ENCODE peak calls at places on chromosomes 1 and 21, in six cellular contexts. O is neural crest cell; I is NCI-H2171; V is cardiac septum; H is CD8-positive, alpha-beta memory T cell; F is stomach. J is an unnamed sample.

GRCh38 chr1:35243681-35244080 is 24.8 kb upstream of the ZMYM4 start:
- DNase-seq in F (no peak), V (no peak), I (peak), H (no peak), O (no peak), J (no peak)

GRCh38 chr1:233668725-233669294 is 54.9 kb downstream of the KCNK1 start:
- DNase-seq in F (no peak), I (no peak), O (no peak), V (no peak), H (no peak), J (no peak)

GRCh38 chr1:206715552-206716518 is 31.1 kb downstream of the MAPKAPK2 start:
- DNase-seq in V (no peak), I (no peak), H (peak), O (no peak), F (no peak), J (no peak)

GRCh38 chr1:43171312-43171875 is 696 bp downstream of the EBNA1BP2 start:
- DNase-seq in H (no peak), O (no peak), V (no peak), I (no peak), F (no peak), J (no peak)

GRCh38 chr1:63327417-63328139 is 5.2 kb downstream of the FOXD3 start:
- DNase-seq in V (peak), I (peak), F (peak), O (peak), H (no peak), J (no peak)

GRCh38 chr21:42039470-42039901 is 29.3 kb upstream of the ZBTB21 start:
- DNase-seq in H (no peak), F (no peak), O (no peak), V (no peak), I (peak), J (no peak)

GRCh38 chr21:21373969-21374368 is 375.8 kb downstream of the NCAM2 start:
- DNase-seq in O (no peak), H (no peak), I (no peak), F (no peak), V (no peak), J (no peak)

GRCh38 chr1:30933874-30934252 is 25.3 kb upstream of the SDC3 start:
- DNase-seq in V (no peak), I (no peak), O (no peak), H (no peak), F (no peak), J (no peak)

GRCh38 chr1:37323486-37324377 is 150.6 kb upstream of the ZC3H12A start:
- DNase-seq in F (no peak), O (peak), I (no peak), H (no peak), V (no peak), J (no peak)

GRCh38 chr1:40078512-40079333 is 18.3 kb downstream of the PPT1 start:
- DNase-seq in O (peak), F (peak), I (peak), H (peak), V (no peak), J (peak)

GRCh38 chr1:10181154-10181553 is 29.2 kb upstream of the KIF1B start:
- DNase-seq in H (no peak), I (no peak), V (no peak), F (no peak), O (no peak), J (no peak)

GRCh38 chr1:78491311-78492071 is 717 bp downstream of the PTGFR start:
- DNase-seq in O (peak), V (no peak), I (no peak), F (no peak), H (no peak), J (no peak)

GRCh38 chr1:110570307-110570706 is 35.9 kb downstream of the KCNA2 start:
- DNase-seq in F (no peak), O (no peak), I (no peak), V (no peak), H (no peak), J (no peak)

GRCh38 chr1:238892612-238893011 is 493.8 kb upstream of the CHRM3 start:
- DNase-seq in H (no peak), I (no peak), F (no peak), V (no peak), O (no peak), J (no peak)

GRCh38 chr1:74935446-74935845 is 198.7 kb upstream of the LHX8 start:
- DNase-seq in V (no peak), O (no peak), F (no peak), H (no peak), I (no peak), J (no peak)

GRCh38 chr1:156140879-156141707 is 12.3 kb upstream of the SEMA4A start:
- DNase-seq in H (no peak), F (no peak), O (peak), I (no peak), V (no peak), J (no peak)

GRCh38 chr21:44574457-44575306 is 1.2 kb downstream of the KRTAP10-4 start:
- DNase-seq in O (no peak), V (no peak), I (no peak), H (no peak), F (peak), J (no peak)

GRCh38 chr1:92424376-92424775 is 62.3 kb downstream of the GFI1 start:
- DNase-seq in F (no peak), H (no peak), V (no peak), I (no peak), O (no peak), J (no peak)

GRCh38 chr1:212514056-212514614 is 81.4 kb downstream of the NENF start:
- DNase-seq in V (peak), O (no peak), I (peak), F (no peak), H (no peak), J (peak)

GRCh38 chr1:222627232-222627631 is 9.3 kb downstream of the MIA3 start:
- DNase-seq in H (no peak), V (no peak), O (no peak), F (no peak), I (no peak), J (no peak)

GRCh38 chr1:225999912-226000337 is 782 bp upstream of the SDE2 start:
- DNase-seq in H (no peak), I (no peak), V (no peak), F (no peak), O (no peak), J (peak)

GRCh38 chr1:155944396-155944728 is 2.9 kb downstream of the RXFP4 start:
- DNase-seq in F (no peak), O (no peak), V (no peak), H (no peak), I (no peak), J (no peak)

GRCh38 chr1:40221977-40222772 is 25.6 kb upstream of the TMCO2 start:
- DNase-seq in O (no peak), F (no peak), H (no peak), I (no peak), V (no peak), J (no peak)

GRCh38 chr21:24272527-24272938 is 1334.7 kb downstream of the MRPL39 start:
- DNase-seq in I (no peak), O (no peak), V (no peak), H (no peak), F (no peak), J (no peak)

GRCh38 chr1:24929091-24929875 is 793 bp downstream of the RUNX3 start:
- DNase-seq in H (peak), V (no peak), F (no peak), I (peak), O (no peak), J (peak)

GRCh38 chr21:38470762-38471161 is 27.5 kb downstream of the ERG start:
- DNase-seq in F (no peak), O (no peak), V (no peak), H (no peak), I (no peak), J (no peak)

GRCh38 chr1:214551436-214552173 is at the start of gene PTPN14:
- DNase-seq in I (peak), O (peak), V (peak), H (no peak), F (peak), J (no peak)

GRCh38 chr1:228375578-228376261 is 30.9 kb downstream of the TRIM11 start:
- DNase-seq in H (no peak), O (no peak), F (no peak), I (no peak), V (peak), J (no peak)

GRCh38 chr1:20165522-20165951 is 20.4 kb upstream of the UBXN10 start:
- DNase-seq in H (no peak), O (no peak), V (no peak), F (no peak), I (no peak), J (no peak)

GRCh38 chr1:232634086-232634485 is 4.2 kb upstream of the SIPA1L2 start:
- DNase-seq in F (peak), O (no peak), I (no peak), V (no peak), H (no peak), J (no peak)

GRCh38 chr1:54857741-54858665 is 29.0 kb downstream of the DHCR24 start:
- DNase-seq in O (no peak), H (no peak), F (peak), V (no peak), I (no peak), J (no peak)

GRCh38 chr1:234683856-234684632 is 74.1 kb upstream of the IRF2BP2 start:
- DNase-seq in H (no peak), V (peak), F (peak), O (no peak), I (no peak), J (no peak)

GRCh38 chr1:211329764-211330201 is 3.1 kb downstream of the TRAF5 start:
- DNase-seq in H (no peak), O (no peak), V (no peak), I (no peak), F (no peak), J (no peak)

GRCh38 chr21:37582613-37583012 is 216.0 kb downstream of the DYRK1A start:
- DNase-seq in O (no peak), F (no peak), V (no peak), I (no peak), H (no peak), J (no peak)

GRCh38 chr1:187551061-187551460 is 722.3 kb downstream of the PLA2G4A start:
- DNase-seq in F (no peak), V (no peak), H (no peak), O (no peak), I (no peak), J (no peak)

GRCh38 chr1:167434306-167434705 is 84.0 kb downstream of the CD247 start:
- DNase-seq in F (no peak), V (no peak), O (no peak), I (no peak), H (no peak), J (no peak)